ENCODE peak calls at places on chromosomes 13 and 19, in four cellular contexts. G, D, U and C are unnamed samples.

GRCh38 chr13:35485451-35485850 is 9.0 kb upstream of the MAB21L1 start:
- DNase-seq in G (no peak), D (no peak), U (no peak), C (no peak)

GRCh38 chr13:19157461-19157860 is 24.2 kb downstream of the TUBA3C start:
- DNase-seq in G (no peak), D (no peak), U (no peak), C (no peak)

GRCh38 chr13:85386424-85386823 is 412.8 kb downstream of the SLITRK6 start:
- DNase-seq in G (no peak), D (no peak), U (no peak), C (peak; percentile 28)

GRCh38 chr13:45108716-45109706 is 11.3 kb upstream of the GTF2F2 start:
- DNase-seq in G (peak; percentile 18), D (no peak), U (no peak), C (peak; percentile 3)

GRCh38 chr13:98839826-98840769 is 87.6 kb upstream of the SLC15A1 start:
- DNase-seq in G (peak; percentile 46), D (peak; percentile 37), U (peak; percentile 18), C (peak; percentile 79)

GRCh38 chr13:97004096-97004876 is 10.0 kb upstream of the OXGR1 start:
- DNase-seq in G (peak; percentile 51), D (no peak), U (no peak), C (peak; percentile 63)

GRCh38 chr13:99816321-99816720 is 155.2 kb downstream of the ZIC5 start:
- DNase-seq in G (no peak), D (no peak), U (no peak), C (no peak)

GRCh38 chr19:44689290-44690130 is 9.4 kb upstream of the CEACAM16 start:
- DNase-seq in G (peak; percentile 48), D (peak; percentile 71), U (peak; percentile 57), C (peak; percentile 84)

GRCh38 chr19:47719047-47719885 is 6.0 kb downstream of the EHD2 start:
- DNase-seq in G (peak; percentile 100), D (peak; percentile 71), U (no peak), C (peak; percentile 98)

GRCh38 chr13:98910501-98910951 is 67.3 kb downstream of the DOCK9 start:
- DNase-seq in G (peak; percentile 25), D (no peak), U (peak; percentile 36), C (peak; percentile 19)

GRCh38 chr19:12841094-12841493 is 2.8 kb downstream of the MAST1 start:
- DNase-seq in G (no peak), D (peak; percentile 50), U (no peak), C (peak; percentile 39)

GRCh38 chr13:80577951-80578670 is 237.2 kb upstream of the SPRY2 start:
- DNase-seq in G (no peak), D (no peak), U (no peak), C (no peak)

GRCh38 chr13:37072024-37072423 is 12.5 kb upstream of the SUPT20H start:
- DNase-seq in G (no peak), D (no peak), U (no peak), C (no peak)